ENCODE peak calls at places on chromosomes 7 and 10, in five cellular contexts. D is GM12878, T is heart right ventricle, R is fibroblast of lung, J is upper lobe of right lung. F is an unnamed sample. For H3K4me1, the result is how much of the 10 kb centered on the place peaks cover.

GRCh38 chr10:70747192-70747965 is 37.8 kb downstream of the TBATA start:
- DNase-seq in J (peak), D (no peak), R (no peak), T (no peak), F (peak)

GRCh38 chr10:81348003-81348402 is 527.0 kb upstream of the NRG3 start:
- DNase-seq in J (no peak), D (no peak), T (no peak), R (no peak), F (no peak)

GRCh38 chr7:143305423-143306070 is 10.4 kb upstream of the CLCN1 start:
- DNase-seq in R (peak), T (peak), J (peak), D (no peak), F (no peak)

GRCh38 chr10:11152801-11153200 is 135.1 kb downstream of the CELF2 start:
- DNase-seq in R (no peak), D (no peak), J (no peak), T (no peak), F (no peak)

GRCh38 chr7:143392875-143393266 is 11.7 kb downstream of the ZYX start:
- DNase-seq in J (no peak), D (no peak), R (peak), T (no peak), F (no peak)

GRCh38 chr10:101280511-101280910 is 51.2 kb upstream of the LBX1 start:
- DNase-seq in R (no peak), T (no peak), J (no peak), D (no peak), F (no peak)

GRCh38 chr7:15851201-15851600 is 164.7 kb upstream of the MEOX2 start:
- DNase-seq in T (no peak), J (no peak), R (no peak), D (no peak), F (no peak)

GRCh38 chr10:1513221-1513620 is 224.1 kb downstream of the ADARB2 start:
- DNase-seq in R (no peak), T (no peak), D (no peak), J (peak), F (no peak)

GRCh38 chr10:3807221-3807927 is 22.4 kb upstream of the KLF6 start:
- DNase-seq in R (no peak), D (no peak), T (no peak), J (no peak), F (peak)
- H3K4me1 ChIP-seq in R (under half), D (half or more), T (half or more), J (half or more), F (half or more)

GRCh38 chr7:158299607-158300006 is 288.0 kb downstream of the PTPRN2 start:
- DNase-seq in R (no peak), T (no peak), D (no peak), J (no peak), F (no peak)

GRCh38 chr7:158303121-158303520 is 284.5 kb downstream of the PTPRN2 start:
- DNase-seq in T (no peak), J (no peak), R (no peak), D (no peak), F (no peak)

GRCh38 chr7:158302274-158303070 is 285.2 kb downstream of the PTPRN2 start:
- DNase-seq in T (no peak), D (no peak), J (no peak), R (no peak), F (no peak)

GRCh38 chr7:158301221-158301620 is 286.4 kb downstream of the PTPRN2 start:
- DNase-seq in R (no peak), D (no peak), J (no peak), T (no peak), F (no peak)

DNA sequence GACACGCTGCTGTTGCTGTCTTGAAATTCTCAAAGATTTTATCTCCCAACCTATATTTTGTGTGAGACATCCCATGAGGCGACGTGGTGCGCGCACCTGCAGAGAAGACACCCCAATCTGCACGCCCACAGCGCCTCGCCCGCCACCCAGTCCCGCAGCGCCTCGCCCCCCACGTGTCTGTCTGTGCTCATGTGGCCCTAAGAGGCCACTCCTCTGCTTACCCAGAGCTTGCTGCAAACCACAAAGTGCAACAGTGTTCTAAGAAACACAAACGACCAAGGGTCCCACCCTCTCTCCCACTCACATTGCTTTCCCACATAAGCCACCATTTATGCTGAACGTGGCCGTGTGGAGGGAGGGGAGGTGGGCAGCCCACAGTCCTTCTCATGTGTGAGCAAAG is 287.2 kb downstream of the PTPRN2 start:
- DNase-seq in R (no peak), J (no peak), T (no peak), D (no peak), F (no peak)
- H3K4me1 ChIP-seq in R (under half), J (under half), T (under half), D (under half), F (under half)

GRCh38 chr10:110353244-110354119 is 48.8 kb upstream of the SMNDC1 start:
- DNase-seq in T (no peak), J (no peak), R (peak), D (no peak), F (no peak)

GRCh38 chr10:110352930-110353243 is 48.2 kb upstream of the SMNDC1 start:
- DNase-seq in R (no peak), T (no peak), J (no peak), D (no peak), F (no peak)

GRCh38 chr10:110349826-110350225 is 45.1 kb upstream of the SMNDC1 start:
- DNase-seq in T (no peak), J (no peak), D (no peak), R (no peak), F (no peak)

GRCh38 chr10:110348351-110348750 is 43.6 kb upstream of the SMNDC1 start:
- DNase-seq in R (no peak), J (no peak), D (no peak), T (no peak), F (no peak)

GRCh38 chr10:110350812-110351211 is 46.1 kb upstream of the SMNDC1 start:
- DNase-seq in R (no peak), D (no peak), J (no peak), T (no peak), F (no peak)
- H3K4me1 ChIP-seq in R (under half), D (under half), J (under half), T (under half), F (under half)

GRCh38 chr10:48249004-48249762 is 25.3 kb downstream of the FRMPD2 start:
- DNase-seq in J (no peak), R (no peak), T (no peak), D (no peak), F (no peak)
- H3K4me1 ChIP-seq in J (under half), R (under half), T (under half), D (under half), F (under half)

GRCh38 chr7:92634125-92634710 is 44.0 kb upstream of the FAM133B start:
- DNase-seq in T (no peak), D (no peak), J (no peak), R (peak), F (no peak)
- H3K4me1 ChIP-seq in T (under half), D (under half), J (under half), R (under half), F (under half)

GRCh38 chr7:130961128-130961601 is 227.2 kb upstream of the KLF14 start:
- DNase-seq in D (peak), T (no peak), R (peak), J (no peak), F (no peak)
- H3K4me1 ChIP-seq in D (under half), T (under half), R (under half), J (under half), F (under half)